ENCODE peak calls at places on chromosomes 3 and 15, in eight cellular contexts. M is caudate nucleus; G is WERI-Rb-1; Q is adrenal gland; W is HL-60; S is OCI-LY7; B is cardiac muscle cell; J is CD8-positive, alpha-beta T cell. E is an unnamed sample.

GRCh38 chr3:11898611-11899325 is 52.1 kb upstream of the TAMM41 start:
- DNase-seq in M (no peak), G (no peak), Q (no peak), W (no peak), S (no peak), B (no peak), J (no peak), E (no peak)

GRCh38 chr3:169250000-169250399 is 413.5 kb downstream of the MECOM start:
- DNase-seq in M (no peak), G (no peak), Q (no peak), W (no peak), S (no peak), B (no peak), J (no peak), E (no peak)

GRCh38 chr15:87213646-87214045 is 1042.9 kb downstream of the NTRK3 start:
- DNase-seq in M (no peak), G (no peak), Q (no peak), W (no peak), S (no peak), B (peak), J (no peak), E (no peak)

GRCh38 chr3:14688525-14688924 is 13.6 kb downstream of the C3orf20 start:
- DNase-seq in M (no peak), G (no peak), Q (no peak), W (no peak), S (peak), B (no peak), J (no peak), E (no peak)

GRCh38 chr3:127970966-127971592 is 56.0 kb downstream of the KBTBD12 start:
- DNase-seq in M (no peak), G (peak), Q (peak), W (peak), S (peak), B (peak), J (no peak), E (no peak)

GRCh38 chr3:107522510-107523360 is at the start of gene BBX:
- DNase-seq in M (peak), G (peak), Q (peak), W (peak), S (peak), B (peak), J (peak), E (peak)

GRCh38 chr3:2958553-2958952 is 151.6 kb downstream of the IL5RA start:
- DNase-seq in M (no peak), G (no peak), Q (no peak), W (no peak), S (no peak), B (no peak), J (no peak), E (no peak)

GRCh38 chr3:139456391-139456790 is 19.9 kb downstream of the RBP2 start:
- DNase-seq in M (no peak), G (no peak), Q (no peak), W (no peak), S (no peak), B (no peak), J (no peak), E (no peak)

GRCh38 chr3:19822805-19823204 is 111.2 kb downstream of the EFHB start:
- DNase-seq in M (no peak), G (no peak), Q (no peak), W (no peak), S (no peak), B (no peak), J (no peak), E (no peak)

GRCh38 chr15:79896131-79896633 is 632 bp downstream of the MTHFS start:
- DNase-seq in M (no peak), G (no peak), Q (no peak), W (no peak), S (no peak), B (no peak), J (no peak), E (no peak)

GRCh38 chr3:12471228-12471627 is 13.1 kb upstream of the TSEN2 start:
- DNase-seq in M (no peak), G (no peak), Q (no peak), W (no peak), S (no peak), B (no peak), J (no peak), E (no peak)

GRCh38 chr15:92848852-92849598 is 51.1 kb upstream of the CHD2 start:
- DNase-seq in M (no peak), G (no peak), Q (no peak), W (peak), S (peak), B (peak), J (peak), E (no peak)

GRCh38 chr3:170164720-170165119 is 16.8 kb downstream of the PHC3 start:
- DNase-seq in M (no peak), G (no peak), Q (no peak), W (no peak), S (no peak), B (no peak), J (no peak), E (no peak)

GRCh38 chr15:40336129-40337122 is 4.3 kb downstream of the CCDC9B start:
- DNase-seq in M (no peak), G (peak), Q (no peak), W (no peak), S (peak), B (no peak), J (no peak), E (no peak)

GRCh38 chr3:179410999-179411398 is 40.3 kb downstream of the GNB4 start:
- DNase-seq in M (no peak), G (no peak), Q (no peak), W (no peak), S (no peak), B (no peak), J (no peak), E (no peak)

GRCh38 chr3:112773864-112774263 is 72.8 kb downstream of the CD200R1L start:
- DNase-seq in M (no peak), G (no peak), Q (no peak), W (no peak), S (peak), B (no peak), J (no peak), E (no peak)

GRCh38 chr3:190811775-190812480 is 50.6 kb downstream of the GMNC start:
- DNase-seq in M (no peak), G (peak), Q (peak), W (peak), S (peak), B (peak), J (no peak), E (peak)

GRCh38 chr15:69092159-69092558 is 68.3 kb upstream of the GLCE start:
- DNase-seq in M (no peak), G (no peak), Q (no peak), W (no peak), S (no peak), B (peak), J (no peak), E (no peak)

GRCh38 chr3:178558637-178559036 is 22.4 kb downstream of the KCNMB2 start:
- DNase-seq in M (no peak), G (no peak), Q (no peak), W (no peak), S (no peak), B (no peak), J (no peak), E (no peak)

GRCh38 chr15:100764778-100765457 is 114.7 kb upstream of the ALDH1A3 start:
- DNase-seq in M (no peak), G (no peak), Q (no peak), W (no peak), S (no peak), B (peak), J (no peak), E (no peak)

GRCh38 chr3:156787015-156787414 is 39.1 kb upstream of the LEKR1 start:
- DNase-seq in M (no peak), G (peak), Q (no peak), W (no peak), S (no peak), B (no peak), J (no peak), E (no peak)

GRCh38 chr3:113295463-113295862 is 84.1 kb downstream of the BOC start:
- DNase-seq in M (no peak), G (no peak), Q (no peak), W (no peak), S (no peak), B (no peak), J (no peak), E (no peak)

GRCh38 chr3:192802957-192803899 is 75.9 kb upstream of the FGF12 start:
- DNase-seq in M (no peak), G (peak), Q (no peak), W (no peak), S (peak), B (peak), J (no peak), E (no peak)

GRCh38 chr3:147943265-147943945 is 534.2 kb downstream of the ZIC1 start:
- DNase-seq in M (no peak), G (no peak), Q (no peak), W (no peak), S (no peak), B (peak), J (no peak), E (no peak)

GRCh38 chr15:35271371-35272043 is 186.4 kb upstream of the NANOGP8 start:
- DNase-seq in M (no peak), G (no peak), Q (no peak), W (no peak), S (no peak), B (no peak), J (no peak), E (no peak)

GRCh38 chr3:53846134-53846850 is at the start of the genes CHDH and IL17RB:
- DNase-seq in M (peak), G (peak), Q (peak), W (peak), S (peak), B (no peak), J (no peak), E (peak)

GRCh38 chr15:25784876-25785642 is 78.1 kb downstream of the ATP10A start:
- DNase-seq in M (no peak), G (no peak), Q (no peak), W (no peak), S (no peak), B (peak), J (no peak), E (no peak)

GRCh38 chr3:16303037-16303436 is 38.0 kb downstream of the OXNAD1 start:
- DNase-seq in M (no peak), G (no peak), Q (no peak), W (no peak), S (no peak), B (no peak), J (no peak), E (no peak)

GRCh38 chr3:181694805-181695660 is 16.7 kb upstream of the SOX2 start:
- DNase-seq in M (peak), G (no peak), Q (peak), W (no peak), S (no peak), B (peak), J (no peak), E (peak)

GRCh38 chr3:46960801-46961200 is 15.7 kb downstream of the CCDC12 start:
- DNase-seq in M (no peak), G (no peak), Q (no peak), W (no peak), S (no peak), B (no peak), J (no peak), E (no peak)

GRCh38 chr15:77040673-77041072 is 30.2 kb downstream of the TSPAN3 start:
- DNase-seq in M (no peak), G (no peak), Q (no peak), W (no peak), S (no peak), B (no peak), J (no peak), E (no peak)

GRCh38 chr3:157201648-157202278 is 41.8 kb upstream of the CCNL1 start:
- DNase-seq in M (no peak), G (no peak), Q (no peak), W (peak), S (peak), B (peak), J (no peak), E (no peak)

GRCh38 chr15:73686781-73687256 is 2.6 kb downstream of the CD276 start:
- DNase-seq in M (no peak), G (peak), Q (peak), W (no peak), S (no peak), B (peak), J (no peak), E (no peak)

GRCh38 chr15:43550527-43551363 is 33.3 kb downstream of the MAP1A start:
- DNase-seq in M (no peak), G (no peak), Q (no peak), W (no peak), S (no peak), B (peak), J (no peak), E (no peak)

GRCh38 chr3:100246999-100247398 is 13.8 kb upstream of the TBC1D23 start:
- DNase-seq in M (no peak), G (no peak), Q (no peak), W (no peak), S (no peak), B (no peak), J (no peak), E (no peak)

GRCh38 chr3:169278667-169279066 is 384.8 kb downstream of the MECOM start:
- DNase-seq in M (no peak), G (no peak), Q (no peak), W (no peak), S (no peak), B (no peak), J (no peak), E (no peak)

DNA sequence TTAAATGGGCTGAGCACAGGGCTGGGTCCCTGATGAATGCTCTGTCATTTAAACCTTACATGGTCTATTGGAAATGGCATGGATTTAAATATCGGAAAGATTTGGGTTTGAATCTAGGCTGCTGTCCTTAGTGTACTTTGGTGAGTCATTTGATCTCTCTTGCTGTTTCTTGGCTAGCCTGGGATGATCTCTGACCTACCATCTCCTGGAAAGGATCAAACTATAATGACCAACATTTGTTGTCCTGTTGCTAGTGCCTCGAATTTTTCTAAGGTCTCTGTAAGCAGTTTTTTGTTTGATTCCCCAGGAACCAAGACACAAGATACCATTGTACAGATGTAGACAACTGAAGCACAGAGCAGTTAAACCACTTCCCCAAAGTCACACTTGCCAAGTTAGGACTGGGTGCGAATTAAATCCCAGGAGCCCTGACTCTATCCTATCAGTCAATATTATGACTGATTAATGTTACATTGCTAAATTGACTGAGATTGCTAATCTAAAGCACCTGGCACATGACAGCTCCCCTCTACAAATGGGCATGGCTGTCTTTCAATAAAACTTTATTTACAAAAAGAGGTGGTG is 244.9 kb upstream of the MCTP2 start:
- DNase-seq in M (no peak), G (no peak), Q (no peak), W (no peak), S (no peak), B (no peak), J (no peak), E (no peak)
- H3K27ac ChIP-seq in M (no peak), G (no peak), Q (no peak), W (no peak), S (no peak), B (no peak), J (no peak), E (no peak)

GRCh38 chr15:63211549-63211948 is 22.1 kb downstream of the RAB8B start:
- DNase-seq in M (no peak), G (no peak), Q (no peak), W (no peak), S (no peak), B (no peak), J (no peak), E (no peak)

GRCh38 chr15:63210151-63211051 is 21.0 kb downstream of the RAB8B start:
- DNase-seq in M (no peak), G (no peak), Q (no peak), W (no peak), S (no peak), B (no peak), J (no peak), E (no peak)

GRCh38 chr15:63218114-63218808 is 28.9 kb downstream of the RAB8B start:
- DNase-seq in M (no peak), G (no peak), Q (no peak), W (no peak), S (no peak), B (peak), J (no peak), E (no peak)

DNA sequence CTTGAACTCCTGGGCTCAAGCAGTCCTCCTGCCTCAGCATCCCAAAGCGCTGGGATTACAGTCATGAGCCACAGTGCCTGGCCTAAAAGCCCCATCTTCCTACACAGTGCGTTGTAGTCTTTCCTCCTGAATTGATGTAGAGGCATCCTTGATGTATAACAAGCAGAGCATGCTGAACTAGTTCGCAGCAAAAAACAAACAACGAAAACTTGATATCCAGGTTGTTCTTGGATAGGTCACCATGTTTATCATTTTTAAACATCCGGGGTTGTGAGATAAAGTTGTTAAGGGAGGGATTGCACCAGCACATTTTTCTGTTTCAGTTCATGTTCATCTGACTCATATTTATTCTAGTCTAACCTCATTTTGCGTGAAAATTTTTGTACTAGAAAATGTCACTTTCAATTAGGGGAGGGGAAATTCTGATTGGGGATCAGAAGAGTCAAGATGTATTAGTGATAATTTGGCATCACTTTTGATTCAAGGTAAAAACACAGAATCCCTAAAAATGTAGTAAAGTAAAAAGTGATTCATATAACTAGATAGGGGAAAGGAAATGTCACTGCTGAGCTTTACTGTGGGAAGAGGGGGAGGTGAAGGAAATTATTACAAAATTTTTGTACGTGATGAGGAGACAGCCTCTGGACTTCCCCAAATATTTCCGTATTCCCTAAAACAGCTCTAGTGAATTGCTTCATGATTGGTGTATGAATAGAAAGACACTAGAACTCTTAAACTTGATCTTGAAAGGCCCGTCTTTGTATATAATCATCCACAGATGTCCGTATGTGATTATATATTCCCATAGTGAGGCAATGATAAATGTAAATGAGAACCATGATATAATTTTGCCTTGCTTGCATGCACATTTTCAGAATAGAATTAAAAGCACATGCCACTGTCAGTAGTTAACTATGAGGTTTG is 22.9 kb downstream of the RAB8B start:
- DNase-seq in M (no peak), G (no peak), Q (no peak), W (no peak), S (no peak), B (peak), J (no peak), E (no peak)
- H3K27ac ChIP-seq in M (peak), G (no peak), Q (peak), W (no peak), S (no peak), B (no peak), J (no peak), E (no peak)

DNA sequence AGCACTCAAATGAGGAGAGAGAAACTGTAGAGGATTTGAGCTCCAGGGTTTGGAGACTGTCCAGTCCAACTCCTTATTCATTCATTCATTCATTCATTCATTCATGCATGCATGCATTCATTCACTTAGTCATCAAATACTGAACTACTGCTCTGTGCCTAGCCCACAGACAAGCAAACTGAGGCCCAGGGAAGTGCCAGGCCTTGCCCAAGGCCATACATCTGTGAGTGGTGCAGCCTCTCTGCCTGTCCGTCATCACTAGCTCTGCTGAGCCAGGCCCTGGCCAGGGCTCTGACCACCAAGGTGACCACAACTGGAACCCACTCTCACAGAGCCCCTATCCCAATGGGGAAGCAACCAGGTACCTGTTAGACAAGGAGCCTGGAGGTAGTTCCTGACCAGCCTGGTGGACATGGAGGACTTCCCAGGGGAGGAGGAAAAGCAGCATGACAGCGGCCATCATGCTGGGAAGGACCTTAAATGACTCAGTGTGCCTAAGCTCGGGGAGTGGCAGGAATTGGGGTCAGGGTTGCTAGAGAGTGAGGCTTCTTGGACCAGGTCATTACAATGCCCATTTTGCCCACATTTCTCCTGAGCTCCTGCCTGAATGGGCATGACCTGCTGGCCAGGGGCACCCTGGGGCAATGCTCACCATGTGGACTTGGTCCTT is 27.5 kb upstream of the RPL29 start:
- DNase-seq in M (no peak), G (no peak), Q (no peak), W (no peak), S (no peak), B (no peak), J (no peak), E (no peak)
- H3K27ac ChIP-seq in M (peak), G (peak), Q (peak), W (no peak), S (no peak), B (peak), J (no peak), E (no peak)

DNA sequence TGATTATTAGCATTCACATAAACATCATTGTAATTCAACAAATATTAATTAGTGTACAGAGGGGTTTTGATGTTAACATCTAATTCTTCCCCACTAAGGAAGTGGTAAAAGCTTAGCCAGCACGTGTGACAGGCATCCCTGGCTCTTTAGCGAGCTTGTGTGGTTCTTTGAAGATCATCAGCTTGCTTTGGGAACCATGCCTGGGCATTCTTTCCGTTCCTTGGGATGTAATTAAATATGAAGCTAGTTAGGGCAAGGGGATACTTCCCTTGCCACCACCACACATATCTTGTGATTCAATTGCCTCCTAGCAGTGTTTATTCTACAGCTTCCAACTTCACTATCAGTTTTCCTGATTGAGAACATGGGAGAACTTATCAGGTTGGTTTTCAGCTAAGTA is 246.5 kb downstream of the MYRIP start:
- DNase-seq in M (no peak), G (no peak), Q (no peak), W (no peak), S (no peak), B (no peak), J (no peak), E (no peak)
- H3K27ac ChIP-seq in M (no peak), G (no peak), Q (no peak), W (no peak), S (no peak), B (no peak), J (no peak), E (no peak)

GRCh38 chr3:38003371-38003816 is 12.8 kb downstream of the VILL start:
- DNase-seq in M (peak), G (peak), Q (peak), W (no peak), S (peak), B (peak), J (peak), E (peak)
- H3K27ac ChIP-seq in M (peak), G (no peak), Q (no peak), W (no peak), S (no peak), B (no peak), J (no peak), E (peak)

E was measured in substantia nigra.